ENCODE peak calls at places on chromosomes 6 and 20, in six cellular contexts. L is mammary epithelial cell, C is mesendoderm, J is neural progenitor cell, Y is astrocyte, Z is trophoblast cell. Q is an unnamed sample.

GRCh38 chr6:61168878-61169277 is 1117.1 kb downstream of the KHDRBS2 start:
- DNase-seq in L (no peak), C (no peak), J (no peak), Y (no peak), Z (no peak), Q (no peak)

GRCh38 chr6:109008537-109008950 is 86.1 kb downstream of the SESN1 start:
- DNase-seq in L (no peak), C (no peak), J (no peak), Y (peak), Z (no peak), Q (no peak)

GRCh38 chr6:111576302-111576701 is 29.4 kb downstream of the TRAF3IP2 start:
- DNase-seq in L (no peak), C (no peak), J (no peak), Y (peak), Z (no peak), Q (no peak)

GRCh38 chr6:137353842-137354397 is 134.7 kb upstream of the IFNGR1 start:
- DNase-seq in L (no peak), C (no peak), J (no peak), Y (no peak), Z (no peak), Q (no peak)

GRCh38 chr6:152428126-152428525 is 209.0 kb downstream of the SYNE1 start:
- DNase-seq in L (peak), C (peak), J (peak), Y (peak), Z (no peak), Q (no peak)

GRCh38 chr20:33687370-33687915 is 1.3 kb upstream of the E2F1 start:
- DNase-seq in L (no peak), C (no peak), J (no peak), Y (no peak), Z (no peak), Q (peak)

GRCh38 chr20:6863798-6864201 is 96.3 kb downstream of the BMP2 start:
- DNase-seq in L (no peak), C (no peak), J (no peak), Y (peak), Z (no peak), Q (no peak)

GRCh38 chr6:111482236-111482958 is 621 bp downstream of the REV3L start:
- DNase-seq in L (peak), C (no peak), J (peak), Y (no peak), Z (peak), Q (peak)

GRCh38 chr6:111683126-111683525 is 77.4 kb upstream of the TRAF3IP2 start:
- DNase-seq in L (no peak), C (no peak), J (no peak), Y (no peak), Z (no peak), Q (no peak)

GRCh38 chr6:108655840-108656650 is 95.3 kb downstream of the FOXO3 start:
- DNase-seq in L (no peak), C (no peak), J (no peak), Y (peak), Z (no peak), Q (no peak)

GRCh38 chr6:150898390-150899170 is 33.1 kb downstream of the MTHFD1L start:
- DNase-seq in L (no peak), C (peak), J (no peak), Y (peak), Z (peak), Q (no peak)

GRCh38 chr6:167441653-167442644 is 117.1 kb downstream of the TTLL2 start:
- DNase-seq in L (no peak), C (peak), J (peak), Y (no peak), Z (peak), Q (no peak)

GRCh38 chr6:21003780-21004541 is 469.7 kb downstream of the CDKAL1 start:
- DNase-seq in L (peak), C (no peak), J (no peak), Y (peak), Z (peak), Q (peak)

GRCh38 chr20:52779125-52779524 is 193.0 kb upstream of the TSHZ2 start:
- DNase-seq in L (no peak), C (no peak), J (no peak), Y (no peak), Z (peak), Q (no peak)

GRCh38 chr6:155157101-155157500 is 106.7 kb upstream of the CLDN20 start:
- DNase-seq in L (no peak), C (no peak), J (no peak), Y (no peak), Z (no peak), Q (peak)

GRCh38 chr6:44312901-44313788 is at the start of gene AARS2:
- DNase-seq in L (peak), C (peak), J (peak), Y (peak), Z (peak), Q (peak)

GRCh38 chr20:1887321-1887720 is 7.9 kb upstream of the SIRPA start:
- DNase-seq in L (no peak), C (no peak), J (no peak), Y (no peak), Z (no peak), Q (peak)

GRCh38 chr6:43708857-43709653 is 21.5 kb upstream of the MRPS18A start:
- DNase-seq in L (peak), C (no peak), J (no peak), Y (peak), Z (peak), Q (peak)

GRCh38 chr6:44787254-44787844 is 399.8 kb downstream of the CDC5L start:
- DNase-seq in L (no peak), C (no peak), J (no peak), Y (no peak), Z (no peak), Q (no peak)

GRCh38 chr20:59825944-59826759 is 107.3 kb downstream of the SYCP2 start:
- DNase-seq in L (peak), C (no peak), J (no peak), Y (no peak), Z (no peak), Q (no peak)

GRCh38 chr6:170131351-170131750 is 159.5 kb downstream of the DLL1 start:
- DNase-seq in L (no peak), C (no peak), J (no peak), Y (no peak), Z (no peak), Q (no peak)

GRCh38 chr6:98769546-98769945 is 64.8 kb upstream of the POU3F2 start:
- DNase-seq in L (peak), C (peak), J (peak), Y (peak), Z (peak), Q (no peak)

GRCh38 chr6:131721161-131721560 is 10.3 kb upstream of the CTAGE9 start:
- DNase-seq in L (no peak), C (no peak), J (no peak), Y (no peak), Z (no peak), Q (no peak)

GRCh38 chr20:36542019-36542488 is 735 bp downstream of the MYL9 start:
- DNase-seq in L (no peak), C (peak), J (peak), Y (no peak), Z (no peak), Q (peak)

GRCh38 chr20:59220161-59220560 is 56.5 kb downstream of the ZNF831 start:
- DNase-seq in L (no peak), C (no peak), J (no peak), Y (no peak), Z (no peak), Q (no peak)

GRCh38 chr6:14452567-14453527 is 335.3 kb downstream of the CD83 start:
- DNase-seq in L (no peak), C (no peak), J (no peak), Y (peak), Z (peak), Q (no peak)

GRCh38 chr20:19874328-19874727 is 116.3 kb downstream of the RIN2 start:
- DNase-seq in L (peak), C (no peak), J (no peak), Y (no peak), Z (no peak), Q (no peak)

GRCh38 chr6:160386869-160387518 is 38.8 kb downstream of the SLC22A3 start:
- DNase-seq in L (peak), C (peak), J (no peak), Y (no peak), Z (peak), Q (no peak)

GRCh38 chr20:61730631-61731362 is 334.9 kb downstream of the TAF4 start:
- DNase-seq in L (no peak), C (no peak), J (no peak), Y (no peak), Z (no peak), Q (no peak)

GRCh38 chr6:150076196-150076893 is 7.4 kb upstream of the ULBP3 start:
- DNase-seq in L (no peak), C (peak), J (peak), Y (peak), Z (no peak), Q (no peak)

GRCh38 chr20:45052698-45053440 is 48.1 kb downstream of the KCNS1 start:
- DNase-seq in L (peak), C (no peak), J (no peak), Y (peak), Z (no peak), Q (no peak)
- H3K9ac ChIP-seq in L (no peak), C (no peak), J (no peak), Y (peak), Z (no peak), Q (no peak)

DNA sequence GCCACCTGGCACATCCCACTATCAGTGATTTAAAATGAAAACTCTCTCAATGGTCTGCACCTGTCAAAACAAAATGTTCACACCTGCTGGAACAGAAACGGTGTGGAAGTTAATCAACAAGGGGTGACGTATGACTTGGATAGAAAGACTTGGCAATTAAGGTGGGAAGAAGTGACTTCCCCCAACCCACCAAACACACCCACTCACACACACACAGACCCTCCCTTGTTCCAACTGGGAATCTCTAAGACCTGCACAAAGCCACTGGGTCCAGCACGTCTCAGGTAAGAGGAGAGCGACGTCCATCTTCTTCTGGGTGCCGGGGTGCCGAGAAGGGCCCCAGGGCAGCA is 25.1 kb upstream of the TCFL5 start:
- DNase-seq in L (no peak), C (no peak), J (no peak), Y (no peak), Z (no peak), Q (no peak)
- H3K27ac ChIP-seq in L (no peak), C (no peak), J (no peak), Y (no peak), Z (no peak), Q (no peak)

GRCh38 chr6:3340358-3340798 is 81.6 kb downstream of the PSMG4 start:
- DNase-seq in L (no peak), C (no peak), J (no peak), Y (peak), Z (no peak), Q (no peak)

GRCh38 chr6:3341467-3341866 is 82.7 kb downstream of the PSMG4 start:
- DNase-seq in L (no peak), C (peak), J (peak), Y (peak), Z (no peak), Q (no peak)

GRCh38 chr6:3343089-3343901 is 84.5 kb downstream of the PSMG4 start:
- DNase-seq in L (no peak), C (no peak), J (no peak), Y (no peak), Z (no peak), Q (no peak)

GRCh38 chr6:3337521-3338350 is 79.0 kb downstream of the PSMG4 start:
- DNase-seq in L (no peak), C (peak), J (no peak), Y (peak), Z (peak), Q (peak)

DNA sequence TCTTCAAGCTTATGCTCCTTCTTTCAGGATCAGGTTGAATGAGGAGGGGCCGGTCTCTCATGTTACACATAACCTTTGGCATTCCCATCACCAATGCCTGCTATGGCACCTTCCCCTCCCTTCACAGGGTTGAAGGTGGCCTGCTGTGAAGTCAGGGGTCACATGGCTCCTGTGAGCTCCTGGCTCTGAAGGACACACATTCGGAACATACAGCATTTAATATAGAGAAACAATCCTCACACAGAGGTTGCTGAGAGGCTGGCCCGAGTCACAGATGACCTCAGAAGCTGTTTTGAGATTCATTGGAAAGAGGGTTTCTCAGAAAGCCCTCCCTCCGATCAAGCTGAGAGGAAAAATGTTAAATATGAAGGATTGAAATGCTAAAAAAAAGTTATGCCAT is 82.1 kb downstream of the PSMG4 start:
- DNase-seq in L (no peak), C (peak), J (no peak), Y (peak), Z (no peak), Q (no peak)
- H3K9ac ChIP-seq in L (no peak), C (no peak), J (no peak), Y (peak), Z (no peak), Q (no peak)

GRCh38 chr20:22312744-22313346 is 271.5 kb downstream of the FOXA2 start:
- DNase-seq in L (peak), C (peak), J (peak), Y (no peak), Z (peak), Q (peak)

GRCh38 chr20:22320245-22320915 is 264.0 kb downstream of the FOXA2 start:
- DNase-seq in L (peak), C (no peak), J (no peak), Y (no peak), Z (no peak), Q (no peak)

GRCh38 chr20:22321191-22321590 is 263.2 kb downstream of the FOXA2 start:
- DNase-seq in L (no peak), C (no peak), J (no peak), Y (no peak), Z (peak), Q (no peak)

GRCh38 chr20:22315771-22316170 is 268.6 kb downstream of the FOXA2 start:
- DNase-seq in L (no peak), C (no peak), J (no peak), Y (no peak), Z (no peak), Q (no peak)
- H3K27ac ChIP-seq in L (no peak), C (no peak), J (no peak), Y (no peak), Z (no peak), Q (no peak)

GRCh38 chr20:48708116-48708515 is 119.7 kb downstream of the PREX1 start:
- DNase-seq in L (no peak), C (no peak), J (no peak), Y (no peak), Z (no peak), Q (no peak)

GRCh38 chr20:48705208-48706115 is 122.3 kb downstream of the PREX1 start:
- DNase-seq in L (no peak), C (peak), J (no peak), Y (no peak), Z (no peak), Q (no peak)

GRCh38 chr20:48706116-48706656 is 121.6 kb downstream of the PREX1 start:
- DNase-seq in L (no peak), C (no peak), J (no peak), Y (no peak), Z (no peak), Q (no peak)

GRCh38 chr20:48708630-48709029 is 119.2 kb downstream of the PREX1 start:
- DNase-seq in L (no peak), C (no peak), J (no peak), Y (no peak), Z (no peak), Q (no peak)

GRCh38 chr20:48706710-48707339 is 121.0 kb downstream of the PREX1 start:
- DNase-seq in L (no peak), C (no peak), J (no peak), Y (no peak), Z (no peak), Q (no peak)
- H3K9ac ChIP-seq in L (no peak), C (no peak), J (no peak), Y (no peak), Z (no peak), Q (no peak)